ENCODE peak calls at places on chromosome 4, in seven cellular contexts. E, S, F, K, B, Z and T are unnamed samples.

GRCh38 chr4:22514001-22514400 is 1.9 kb downstream of the ADGRA3 start:
- DNase-seq in E (no peak), S (no peak), F (no peak), K (no peak), B (no peak), Z (peak), T (no peak)

GRCh38 chr4:169922632-169923276 is 103.4 kb downstream of the MFAP3L start:
- DNase-seq in E (no peak), S (no peak), F (no peak), K (no peak), B (no peak), Z (peak), T (no peak)

GRCh38 chr4:156692016-156692415 is 279.6 kb downstream of the PDGFC start:
- DNase-seq in E (no peak), S (no peak), F (no peak), K (no peak), B (no peak), Z (no peak), T (no peak)

GRCh38 chr4:108611360-108611759 is 9.0 kb upstream of the RPL34 start:
- DNase-seq in E (no peak), S (no peak), F (no peak), K (no peak), B (no peak), Z (no peak), T (no peak)

GRCh38 chr4:184163813-184164212 is 53.9 kb downstream of the ENPP6 start:
- DNase-seq in E (peak), S (no peak), F (no peak), K (peak), B (no peak), Z (no peak), T (peak)

GRCh38 chr4:183867247-183867646 is 37.9 kb upstream of the STOX2 start:
- DNase-seq in E (no peak), S (no peak), F (no peak), K (no peak), B (no peak), Z (no peak), T (no peak)

GRCh38 chr4:56757821-56758400 is 63.6 kb downstream of the SPINK2 start:
- DNase-seq in E (no peak), S (peak), F (peak), K (peak), B (peak), Z (peak), T (peak)

GRCh38 chr4:115113382-115114106 is at the start of gene NDST4:
- DNase-seq in E (peak), S (no peak), F (no peak), K (peak), B (no peak), Z (peak), T (no peak)

GRCh38 chr4:110108470-110108869 is 89.9 kb downstream of the ELOVL6 start:
- DNase-seq in E (no peak), S (peak), F (no peak), K (no peak), B (no peak), Z (no peak), T (no peak)

GRCh38 chr4:87017580-87018061 is 82.8 kb downstream of the AFF1 start:
- DNase-seq in E (no peak), S (no peak), F (no peak), K (no peak), B (no peak), Z (no peak), T (no peak)

GRCh38 chr4:102263024-102263787 is 82.1 kb downstream of the SLC39A8 start:
- DNase-seq in E (no peak), S (peak), F (no peak), K (peak), B (peak), Z (peak), T (peak)

GRCh38 chr4:139007640-139008039 is 7.9 kb upstream of the NOCT start:
- DNase-seq in E (no peak), S (no peak), F (no peak), K (no peak), B (no peak), Z (peak), T (no peak)

GRCh38 chr4:38684271-38684670 is 20.3 kb downstream of the KLF3 start:
- DNase-seq in E (no peak), S (no peak), F (no peak), K (no peak), B (no peak), Z (no peak), T (no peak)

GRCh38 chr4:164428561-164428960 is 325.4 kb upstream of the SMIM31 start:
- DNase-seq in E (no peak), S (no peak), F (no peak), K (no peak), B (no peak), Z (no peak), T (no peak)

GRCh38 chr4:114879916-114880315 is 233.5 kb downstream of the NDST4 start:
- DNase-seq in E (no peak), S (no peak), F (no peak), K (no peak), B (no peak), Z (no peak), T (no peak)